ENCODE peak calls at places on chromosomes 4 and X, in four cellular contexts. A, W, Z and Y are unnamed samples.

GRCh38 chr4:151745727-151746231 is 15.0 kb downstream of the GATB start:
- DNase-seq in A (no peak), W (no peak), Z (peak), Y (no peak)

GRCh38 chrX:68691921-68692320 is 44.5 kb downstream of the STARD8 start:
- DNase-seq in A (no peak), W (no peak), Z (no peak), Y (no peak)

GRCh38 chr4:147090486-147090885 is 144.8 kb upstream of the TTC29 start:
- DNase-seq in A (no peak), W (no peak), Z (no peak), Y (no peak)

GRCh38 chr4:5034206-5034605 is 14.9 kb upstream of the CYTL1 start:
- DNase-seq in A (no peak), W (no peak), Z (peak), Y (no peak)

GRCh38 chrX:68432648-68433047 is 647 bp downstream of the OPHN1 start:
- DNase-seq in A (no peak), W (no peak), Z (peak), Y (no peak)

GRCh38 chrX:40154853-40155616 is 57.3 kb upstream of the BCOR start:
- DNase-seq in A (peak), W (no peak), Z (no peak), Y (no peak)

GRCh38 chr4:25484243-25484721 is 107.2 kb downstream of the ANAPC4 start:
- DNase-seq in A (no peak), W (no peak), Z (peak), Y (no peak)

GRCh38 chr4:92387459-92388069 is 83.8 kb downstream of the GRID2 start:
- DNase-seq in A (no peak), W (peak), Z (peak), Y (no peak)

GRCh38 chr4:140136509-140136908 is 17.5 kb downstream of the MAML3 start:
- DNase-seq in A (no peak), W (no peak), Z (peak), Y (no peak)

GRCh38 chrX:106341823-106342222 is 173.7 kb downstream of the PWWP3B start:
- DNase-seq in A (no peak), W (no peak), Z (no peak), Y (no peak)

GRCh38 chr4:78945638-78946179 is 6.5 kb upstream of the PAQR3 start:
- DNase-seq in A (no peak), W (no peak), Z (peak), Y (no peak)